ENCODE peak calls at places on chromosomes 5 and 9, in eight cellular contexts. One of them, this sample, is unnamed.

GRCh38 chr5:102753889-102754498 is 1.1 kb upstream of the PAM start:
- DNase-seq in astrocyte: no peak
- DNase-seq in CD8-positive, alpha-beta T cell: no peak
- DNase-seq in hippocampal formation: no peak
- DNase-seq in amniotic stem cell: no peak
- DNase-seq in HFF-Myc: no peak
- DNase-seq in NCI-H1092 treated with DMSO at 0.1 percent for 48 hours: peak
- DNase-seq in endothelial cell: no peak
- DNase-seq in this sample: no peak

GRCh38 chr5:154727361-154727760 is 27.8 kb upstream of the LARP1 start:
- DNase-seq in endothelial cell: no peak
- DNase-seq in HFF-Myc: no peak
- DNase-seq in NCI-H1092 treated with DMSO at 0.1 percent for 48 hours: no peak
- DNase-seq in hippocampal formation: no peak
- DNase-seq in amniotic stem cell: no peak
- DNase-seq in CD8-positive, alpha-beta T cell: no peak
- DNase-seq in astrocyte: no peak
- DNase-seq in this sample: no peak

GRCh38 chr5:4868140-4868735 is 271.9 kb upstream of the ADAMTS16 start:
- DNase-seq in amniotic stem cell: no peak
- DNase-seq in endothelial cell: peak
- DNase-seq in CD8-positive, alpha-beta T cell: no peak
- DNase-seq in hippocampal formation: peak
- DNase-seq in HFF-Myc: peak
- DNase-seq in NCI-H1092 treated with DMSO at 0.1 percent for 48 hours: peak
- DNase-seq in astrocyte: peak
- DNase-seq in this sample: peak

GRCh38 chr9:127541865-127542264 is 70.2 kb upstream of the STXBP1 start:
- DNase-seq in NCI-H1092 treated with DMSO at 0.1 percent for 48 hours: no peak
- DNase-seq in CD8-positive, alpha-beta T cell: peak
- DNase-seq in endothelial cell: no peak
- DNase-seq in HFF-Myc: no peak
- DNase-seq in amniotic stem cell: no peak
- DNase-seq in astrocyte: no peak
- DNase-seq in hippocampal formation: no peak
- DNase-seq in this sample: peak

GRCh38 chr5:180484813-180485212 is 9.4 kb upstream of the CNOT6 start:
- DNase-seq in CD8-positive, alpha-beta T cell: no peak
- DNase-seq in hippocampal formation: no peak
- DNase-seq in endothelial cell: no peak
- DNase-seq in NCI-H1092 treated with DMSO at 0.1 percent for 48 hours: no peak
- DNase-seq in HFF-Myc: no peak
- DNase-seq in astrocyte: no peak
- DNase-seq in amniotic stem cell: no peak
- DNase-seq in this sample: no peak

GRCh38 chr5:63262191-63262981 is 683.8 kb downstream of the LRRC70 start:
- DNase-seq in astrocyte: peak
- DNase-seq in amniotic stem cell: no peak
- DNase-seq in CD8-positive, alpha-beta T cell: no peak
- DNase-seq in hippocampal formation: no peak
- DNase-seq in HFF-Myc: peak
- DNase-seq in endothelial cell: no peak
- DNase-seq in NCI-H1092 treated with DMSO at 0.1 percent for 48 hours: no peak
- DNase-seq in this sample: no peak

GRCh38 chr9:134623408-134624066 is 18.1 kb upstream of the COL5A1 start:
- DNase-seq in NCI-H1092 treated with DMSO at 0.1 percent for 48 hours: no peak
- DNase-seq in HFF-Myc: no peak
- DNase-seq in astrocyte: peak
- DNase-seq in CD8-positive, alpha-beta T cell: no peak
- DNase-seq in amniotic stem cell: no peak
- DNase-seq in hippocampal formation: no peak
- DNase-seq in endothelial cell: no peak
- DNase-seq in this sample: no peak

GRCh38 chr5:175380701-175381100 is 63.3 kb downstream of the DRD1 start:
- DNase-seq in astrocyte: peak
- DNase-seq in hippocampal formation: no peak
- DNase-seq in amniotic stem cell: no peak
- DNase-seq in HFF-Myc: no peak
- DNase-seq in endothelial cell: no peak
- DNase-seq in NCI-H1092 treated with DMSO at 0.1 percent for 48 hours: no peak
- DNase-seq in CD8-positive, alpha-beta T cell: no peak
- DNase-seq in this sample: no peak

GRCh38 chr9:21611896-21612295 is 129.8 kb upstream of the IFNE start:
- DNase-seq in NCI-H1092 treated with DMSO at 0.1 percent for 48 hours: no peak
- DNase-seq in HFF-Myc: no peak
- DNase-seq in hippocampal formation: no peak
- DNase-seq in CD8-positive, alpha-beta T cell: peak
- DNase-seq in astrocyte: no peak
- DNase-seq in endothelial cell: no peak
- DNase-seq in amniotic stem cell: no peak
- DNase-seq in this sample: no peak

GRCh38 chr9:134053401-134053871 is 14.4 kb downstream of the BRD3 start:
- DNase-seq in NCI-H1092 treated with DMSO at 0.1 percent for 48 hours: no peak
- DNase-seq in amniotic stem cell: no peak
- DNase-seq in HFF-Myc: no peak
- DNase-seq in astrocyte: no peak
- DNase-seq in hippocampal formation: no peak
- DNase-seq in CD8-positive, alpha-beta T cell: no peak
- DNase-seq in endothelial cell: no peak
- DNase-seq in this sample: peak

GRCh38 chr5:98927988-98928801 is 612 bp downstream of the CHD1 start:
- DNase-seq in NCI-H1092 treated with DMSO at 0.1 percent for 48 hours: peak
- DNase-seq in CD8-positive, alpha-beta T cell: peak
- DNase-seq in endothelial cell: peak
- DNase-seq in astrocyte: peak
- DNase-seq in hippocampal formation: peak
- DNase-seq in amniotic stem cell: peak
- DNase-seq in HFF-Myc: no peak
- DNase-seq in this sample: peak

GRCh38 chr5:154737667-154738320 is 17.4 kb upstream of the LARP1 start:
- DNase-seq in hippocampal formation: no peak
- DNase-seq in NCI-H1092 treated with DMSO at 0.1 percent for 48 hours: no peak
- DNase-seq in HFF-Myc: no peak
- DNase-seq in astrocyte: no peak
- DNase-seq in amniotic stem cell: no peak
- DNase-seq in endothelial cell: no peak
- DNase-seq in CD8-positive, alpha-beta T cell: no peak
- DNase-seq in this sample: no peak

GRCh38 chr5:19986036-19986619 is 1.9 kb downstream of the CDH18 start:
- DNase-seq in CD8-positive, alpha-beta T cell: no peak
- DNase-seq in astrocyte: peak
- DNase-seq in NCI-H1092 treated with DMSO at 0.1 percent for 48 hours: no peak
- DNase-seq in hippocampal formation: no peak
- DNase-seq in amniotic stem cell: no peak
- DNase-seq in endothelial cell: no peak
- DNase-seq in HFF-Myc: no peak
- DNase-seq in this sample: no peak

GRCh38 chr9:78714591-78714990 is 417.7 kb downstream of the PSAT1 start:
- DNase-seq in astrocyte: peak
- DNase-seq in endothelial cell: no peak
- DNase-seq in hippocampal formation: no peak
- DNase-seq in amniotic stem cell: no peak
- DNase-seq in NCI-H1092 treated with DMSO at 0.1 percent for 48 hours: no peak
- DNase-seq in CD8-positive, alpha-beta T cell: no peak
- DNase-seq in HFF-Myc: no peak
- DNase-seq in this sample: no peak

GRCh38 chr9:129776566-129776937 is 23.7 kb upstream of the PTGES start:
- DNase-seq in astrocyte: peak
- DNase-seq in amniotic stem cell: no peak
- DNase-seq in endothelial cell: no peak
- DNase-seq in CD8-positive, alpha-beta T cell: no peak
- DNase-seq in HFF-Myc: no peak
- DNase-seq in NCI-H1092 treated with DMSO at 0.1 percent for 48 hours: no peak
- DNase-seq in hippocampal formation: no peak
- DNase-seq in this sample: peak

GRCh38 chr9:22265534-22265933 is 181.1 kb upstream of the DMRTA1 start:
- DNase-seq in amniotic stem cell: no peak
- DNase-seq in CD8-positive, alpha-beta T cell: no peak
- DNase-seq in endothelial cell: no peak
- DNase-seq in hippocampal formation: no peak
- DNase-seq in NCI-H1092 treated with DMSO at 0.1 percent for 48 hours: no peak
- DNase-seq in HFF-Myc: no peak
- DNase-seq in astrocyte: no peak
- DNase-seq in this sample: no peak

GRCh38 chr5:143696920-143697319 is 115.0 kb upstream of the HMHB1 start:
- DNase-seq in endothelial cell: no peak
- DNase-seq in astrocyte: no peak
- DNase-seq in HFF-Myc: no peak
- DNase-seq in amniotic stem cell: no peak
- DNase-seq in NCI-H1092 treated with DMSO at 0.1 percent for 48 hours: no peak
- DNase-seq in CD8-positive, alpha-beta T cell: no peak
- DNase-seq in hippocampal formation: no peak
- DNase-seq in this sample: no peak

GRCh38 chr5:43037929-43038510 is 2.1 kb downstream of the ANXA2R start:
- DNase-seq in HFF-Myc: no peak
- DNase-seq in CD8-positive, alpha-beta T cell: peak
- DNase-seq in astrocyte: peak
- DNase-seq in endothelial cell: no peak
- DNase-seq in NCI-H1092 treated with DMSO at 0.1 percent for 48 hours: no peak
- DNase-seq in hippocampal formation: no peak
- DNase-seq in amniotic stem cell: peak
- DNase-seq in this sample: no peak

GRCh38 chr9:132169672-132170392 is 8.0 kb downstream of the NTNG2 start:
- DNase-seq in CD8-positive, alpha-beta T cell: peak
- DNase-seq in NCI-H1092 treated with DMSO at 0.1 percent for 48 hours: peak
- DNase-seq in HFF-Myc: peak
- DNase-seq in endothelial cell: peak
- DNase-seq in amniotic stem cell: peak
- DNase-seq in hippocampal formation: peak
- DNase-seq in astrocyte: peak
- DNase-seq in this sample: peak